ENCODE peak calls at places on chromosomes 13 and 19, in seven cellular contexts. F, Q, O, K, Z, N and S are unnamed samples.

GRCh38 chr13:63367522-63368198 is 1952.0 kb upstream of the PCDH20 start:
- DNase-seq in F (no peak), Q (no peak), O (no peak), K (no peak), Z (no peak), N (no peak), S (no peak)

GRCh38 chr13:44934724-44935123 is 54.5 kb downstream of the NUFIP1 start:
- DNase-seq in F (no peak), Q (no peak), O (no peak), K (peak; percentile 5), Z (no peak), N (no peak), S (no peak)

GRCh38 chr19:947707-948533 is 22.1 kb downstream of the ARID3A start:
- DNase-seq in F (no peak), Q (no peak), O (no peak), K (peak; percentile 92), Z (no peak), N (no peak), S (no peak)

GRCh38 chr19:40716031-40716654 is 543 bp downstream of the COQ8B start:
- DNase-seq in F (no peak), Q (peak; percentile 54), O (peak; percentile 49), K (peak; percentile 26), Z (no peak), N (peak; percentile 72), S (no peak)

GRCh38 chr19:54451331-54451871 is 2.4 kb downstream of the LENG8 start:
- DNase-seq in F (no peak), Q (no peak), O (no peak), K (no peak), Z (no peak), N (no peak), S (no peak)

GRCh38 chr13:35378939-35379338 is 97.5 kb downstream of the MAB21L1 start:
- DNase-seq in F (no peak), Q (no peak), O (no peak), K (no peak), Z (no peak), N (no peak), S (no peak)

GRCh38 chr13:29484236-29484635 is 111.3 kb downstream of the SLC7A1 start:
- DNase-seq in F (no peak), Q (no peak), O (no peak), K (no peak), Z (no peak), N (no peak), S (no peak)

GRCh38 chr13:79482271-79482970 is 1.5 kb downstream of the NDFIP2 start:
- DNase-seq in F (no peak), Q (no peak), O (no peak), K (no peak), Z (no peak), N (no peak), S (no peak)

GRCh38 chr19:19224852-19225494 is 13.2 kb downstream of the NCAN start:
- DNase-seq in F (peak; percentile 90), Q (peak; percentile 97), O (peak; percentile 91), K (no peak), Z (peak; percentile 78), N (peak; percentile 85), S (peak; percentile 86)

GRCh38 chr19:46904114-46905060 is 43.6 kb downstream of the ARHGAP35 start:
- DNase-seq in F (no peak), Q (no peak), O (no peak), K (no peak), Z (no peak), N (no peak), S (no peak)

GRCh38 chr13:111399334-111399733 is 78.9 kb downstream of the TEX29 start:
- DNase-seq in F (no peak), Q (no peak), O (no peak), K (no peak), Z (no peak), N (no peak), S (no peak)

GRCh38 chr13:92808007-92808406 is 418.6 kb upstream of the GPC6 start:
- DNase-seq in F (no peak), Q (no peak), O (no peak), K (no peak), Z (no peak), N (no peak), S (no peak)

GRCh38 chr19:45500918-45501729 is 2.9 kb downstream of the PPM1N start:
- DNase-seq in F (no peak), Q (no peak), O (no peak), K (no peak), Z (no peak), N (no peak), S (no peak)

GRCh38 chr13:20658451-20658850 is 45.0 kb upstream of the IL17D start:
- DNase-seq in F (no peak), Q (no peak), O (no peak), K (no peak), Z (no peak), N (no peak), S (no peak)

GRCh38 chr13:20652946-20653345 is 50.6 kb upstream of the IL17D start:
- DNase-seq in F (no peak), Q (no peak), O (no peak), K (no peak), Z (no peak), N (no peak), S (no peak)

GRCh38 chr13:20654156-20654555 is 49.3 kb upstream of the IL17D start:
- DNase-seq in F (no peak), Q (no peak), O (no peak), K (no peak), Z (no peak), N (no peak), S (no peak)
- TF ChIP-seq SP1 in F (no peak), Q (no peak), O (no peak), K (no peak), Z (no peak), N (no peak), S (no peak)

GRCh38 chr13:50358715-50359367 is 343.6 kb downstream of the KCNRG start:
- DNase-seq in F (no peak), Q (no peak), O (no peak), K (no peak), Z (no peak), N (no peak), S (no peak)

GRCh38 chr13:50357586-50358118 is 342.4 kb downstream of the KCNRG start:
- DNase-seq in F (no peak), Q (peak; percentile 10), O (no peak), K (no peak), Z (no peak), N (no peak), S (peak; percentile 61)

GRCh38 chr13:50359779-50360178 is 344.5 kb downstream of the KCNRG start:
- DNase-seq in F (no peak), Q (no peak), O (no peak), K (no peak), Z (no peak), N (no peak), S (no peak)

GRCh38 chr13:50357136-50357535 is 341.9 kb downstream of the KCNRG start:
- DNase-seq in F (no peak), Q (no peak), O (no peak), K (no peak), Z (no peak), N (no peak), S (no peak)

GRCh38 chr13:50358221-50358620 is 343.0 kb downstream of the KCNRG start:
- DNase-seq in F (no peak), Q (no peak), O (no peak), K (no peak), Z (no peak), N (no peak), S (no peak)
- TF ChIP-seq SP1 in F (no peak), Q (no peak), O (no peak), K (no peak), Z (no peak), N (no peak), S (no peak)

DNA sequence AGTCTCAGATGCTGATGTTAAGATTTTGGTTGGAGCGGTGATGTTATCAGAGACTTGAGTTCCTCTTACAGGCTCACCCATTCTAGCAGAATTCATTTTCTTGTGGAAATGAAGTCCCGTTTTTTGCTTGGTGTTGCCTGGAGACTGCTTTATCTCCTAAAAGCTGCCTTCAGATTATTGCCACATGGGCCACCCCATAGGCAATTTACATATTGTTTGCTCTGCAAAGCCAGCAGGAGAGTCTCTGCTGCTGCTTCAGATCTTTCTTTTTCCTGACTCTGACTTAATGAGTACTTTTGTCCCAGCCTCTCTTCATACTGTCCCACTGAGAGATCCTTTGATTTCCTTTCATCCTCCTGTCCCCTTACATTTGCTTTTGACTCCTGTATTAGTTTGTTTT is 114.6 kb downstream of the TDRD3 start:
- DNase-seq in F (no peak), Q (no peak), O (no peak), K (no peak), Z (no peak), N (no peak), S (no peak)
- TF ChIP-seq SP1 in F (no peak), Q (no peak), O (no peak), K (no peak), Z (no peak), N (no peak), S (no peak)

DNA sequence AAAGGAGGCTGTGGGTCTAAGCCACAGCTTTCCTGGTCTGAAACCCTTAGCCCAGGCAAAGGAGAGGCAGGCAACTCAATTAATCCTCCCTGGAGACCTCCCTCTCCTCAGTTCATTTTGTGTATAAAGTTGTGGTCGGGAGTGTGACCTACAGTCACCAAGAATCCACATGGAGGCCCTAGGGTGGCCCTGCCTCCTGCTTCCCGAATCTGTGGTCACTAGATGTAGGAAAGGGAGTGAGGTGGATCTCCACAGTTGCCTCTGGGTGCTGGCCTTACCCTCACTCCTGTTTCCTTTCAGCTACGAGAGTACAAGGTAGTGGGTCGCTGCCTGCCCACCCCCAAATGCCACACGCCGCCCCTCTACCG is 1.3 kb downstream of the RPL18A start:
- DNase-seq in F (no peak), Q (peak; percentile 31), O (no peak), K (no peak), Z (no peak), N (no peak), S (no peak)
- TF ChIP-seq SP1 in F (no peak), Q (no peak), O (no peak), K (no peak), Z (no peak), N (no peak), S (no peak)

DNA sequence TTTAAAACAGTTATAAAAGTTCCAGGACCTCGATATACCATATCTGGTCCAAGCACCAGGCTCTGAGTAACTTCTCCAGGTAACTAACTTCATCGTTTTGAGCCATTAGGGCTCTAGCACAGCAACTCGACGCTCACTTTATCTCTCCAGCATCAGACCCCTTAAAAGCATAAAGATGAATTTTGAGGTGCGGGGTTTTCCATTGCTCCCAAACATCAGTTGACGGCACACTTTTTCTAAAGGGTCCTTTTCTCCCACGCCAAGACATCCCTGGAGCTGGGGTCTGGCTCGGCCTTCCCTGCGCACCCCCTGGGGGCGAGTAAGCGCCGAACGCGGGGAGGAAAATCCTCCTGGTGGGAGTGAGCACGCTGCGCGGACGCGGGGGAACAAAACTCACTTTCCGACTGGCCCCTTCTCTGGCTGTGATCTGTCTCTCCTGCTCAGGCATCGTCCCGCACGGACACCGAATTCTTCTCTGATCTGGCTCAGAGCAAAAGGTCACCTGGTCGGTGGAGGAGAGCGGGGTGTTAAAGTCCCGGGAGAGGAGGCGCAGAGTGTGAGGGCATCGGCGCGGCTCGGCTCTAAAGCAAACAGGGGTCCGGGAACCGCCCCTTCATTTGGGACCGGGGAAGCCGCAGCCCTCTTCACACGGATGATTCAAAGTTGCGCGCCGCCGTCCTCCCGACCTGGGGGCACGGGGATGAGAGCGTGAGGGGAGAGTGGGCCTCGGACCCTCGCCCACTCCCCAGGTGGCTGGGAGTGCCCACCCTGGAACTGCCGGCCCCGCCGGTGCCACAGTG is at the start of gene ATP7B:
- DNase-seq in F (peak; percentile 62), Q (peak; percentile 32), O (peak; percentile 82), K (no peak), Z (peak; percentile 49), N (no peak), S (peak; percentile 33)
- TF ChIP-seq SP1 in F (no peak), Q (no peak), O (no peak), K (no peak), Z (no peak), N (no peak), S (no peak)

GRCh38 chr13:85497652-85498051 is 301.6 kb downstream of the SLITRK6 start:
- DNase-seq in F (no peak), Q (no peak), O (no peak), K (no peak), Z (no peak), N (no peak), S (no peak)
- TF ChIP-seq SP1 in F (no peak), Q (no peak), O (no peak), K (no peak), Z (no peak), N (no peak), S (no peak)